ENCODE peak calls at places on chromosomes 1 and 21, in eight cellular contexts. V is adrenal gland; X is A549; U is HFFc6; D is RWPE1; R is CD8-positive, alpha-beta T cell; C is AG04449; P is endothelial cell. Y is an unnamed sample.

GRCh38 chr21:45584786-45585185 is 42.5 kb upstream of the SLC19A1 start:
- DNase-seq in V (no peak), X (no peak), U (no peak), D (no peak), R (no peak), C (no peak), P (no peak), Y (no peak)

GRCh38 chr1:50591598-50591997 is 168.4 kb upstream of the DMRTA2 start:
- DNase-seq in V (no peak), X (no peak), U (no peak), D (no peak), R (no peak), C (no peak), P (no peak), Y (no peak)

GRCh38 chr1:39672551-39672947 is 642 bp upstream of the NT5C1A start:
- DNase-seq in V (no peak), X (no peak), U (no peak), D (no peak), R (peak), C (no peak), P (peak), Y (no peak)

GRCh38 chr1:46478721-46479485 is 10.7 kb upstream of the DMBX1 start:
- DNase-seq in V (no peak), X (no peak), U (no peak), D (no peak), R (no peak), C (no peak), P (no peak), Y (no peak)

GRCh38 chr1:101371259-101371658 is 134.4 kb downstream of the S1PR1 start:
- DNase-seq in V (peak), X (peak), U (peak), D (peak), R (no peak), C (no peak), P (no peak), Y (no peak)

GRCh38 chr1:175402336-175402735 is 209.8 kb upstream of the KIAA0040 start:
- DNase-seq in V (no peak), X (no peak), U (no peak), D (no peak), R (no peak), C (no peak), P (no peak), Y (no peak)

GRCh38 chr1:10824821-10825540 is 28.5 kb upstream of the CASZ1 start:
- DNase-seq in V (no peak), X (peak), U (peak), D (peak), R (no peak), C (no peak), P (no peak), Y (no peak)

GRCh38 chr1:75787524-75787923 is 1.5 kb downstream of the RABGGTB start:
- DNase-seq in V (no peak), X (no peak), U (no peak), D (no peak), R (no peak), C (no peak), P (no peak), Y (no peak)

GRCh38 chr1:155254714-155255242 is 505 bp downstream of the ENTREP3 start:
- DNase-seq in V (no peak), X (no peak), U (no peak), D (no peak), R (no peak), C (no peak), P (peak), Y (no peak)

GRCh38 chr21:43699933-43700599 is 18.9 kb upstream of the PDXK start:
- DNase-seq in V (no peak), X (no peak), U (no peak), D (no peak), R (no peak), C (no peak), P (no peak), Y (no peak)

GRCh38 chr1:36722871-36723270 is 240.2 kb upstream of the CSF3R start:
- DNase-seq in V (no peak), X (no peak), U (no peak), D (no peak), R (no peak), C (no peak), P (no peak), Y (no peak)

GRCh38 chr1:117059334-117059677 is 820 bp upstream of the TTF2 start:
- DNase-seq in V (peak), X (peak), U (no peak), D (peak), R (peak), C (no peak), P (peak), Y (no peak)

GRCh38 chr1:3651011-3651938 is 1.0 kb upstream of the TP73 start:
- DNase-seq in V (no peak), X (peak), U (no peak), D (no peak), R (no peak), C (no peak), P (no peak), Y (no peak)

GRCh38 chr1:66521736-66522365 is 12.1 kb upstream of the SGIP1 start:
- DNase-seq in V (no peak), X (peak), U (peak), D (peak), R (no peak), C (peak), P (no peak), Y (no peak)

GRCh38 chr1:29332204-29332603 is 95.9 kb downstream of the PTPRU start:
- DNase-seq in V (no peak), X (peak), U (peak), D (no peak), R (no peak), C (no peak), P (peak), Y (peak)

GRCh38 chr1:115705085-115706008 is 63.2 kb downstream of the CASQ2 start:
- DNase-seq in V (no peak), X (no peak), U (no peak), D (peak), R (no peak), C (no peak), P (no peak), Y (no peak)

GRCh38 chr1:55572878-55573734 is 357.9 kb upstream of the USP24 start:
- DNase-seq in V (no peak), X (peak), U (peak), D (peak), R (no peak), C (no peak), P (no peak), Y (no peak)

GRCh38 chr1:25501235-25502058 is 42.0 kb upstream of the LDLRAP1 start:
- DNase-seq in V (no peak), X (peak), U (peak), D (no peak), R (no peak), C (peak), P (peak), Y (no peak)

GRCh38 chr21:40615503-40616376 is 231.2 kb downstream of the DSCAM start:
- DNase-seq in V (no peak), X (no peak), U (peak), D (no peak), R (no peak), C (no peak), P (no peak), Y (no peak)

GRCh38 chr1:222653178-222653827 is 35.4 kb downstream of the MIA3 start:
- DNase-seq in V (no peak), X (no peak), U (no peak), D (no peak), R (no peak), C (no peak), P (no peak), Y (no peak)

GRCh38 chr1:222657899-222658298 is 40.0 kb downstream of the MIA3 start:
- DNase-seq in V (no peak), X (no peak), U (no peak), D (no peak), R (no peak), C (no peak), P (no peak), Y (no peak)

GRCh38 chr1:222652676-222653075 is 34.8 kb downstream of the MIA3 start:
- DNase-seq in V (no peak), X (no peak), U (no peak), D (no peak), R (no peak), C (no peak), P (no peak), Y (no peak)

GRCh38 chr1:222654849-222655248 is 37.0 kb downstream of the MIA3 start:
- DNase-seq in V (peak), X (no peak), U (no peak), D (no peak), R (peak), C (no peak), P (no peak), Y (peak)
- TF ChIP-seq CTCF in V (no peak), X (no peak), U (no peak), D (no peak), R (peak), C (no peak), P (no peak), Y (no peak)

GRCh38 chr1:105137543-105138444 is 1388.1 kb downstream of the AMY1C start:
- DNase-seq in V (no peak), X (peak), U (no peak), D (peak), R (no peak), C (no peak), P (peak), Y (no peak)

GRCh38 chr1:105138445-105138821 is 1388.7 kb downstream of the AMY1C start:
- DNase-seq in V (no peak), X (no peak), U (no peak), D (no peak), R (no peak), C (no peak), P (no peak), Y (no peak)
- TF ChIP-seq CTCF in V (no peak), X (no peak), U (no peak), D (no peak), R (no peak), C (no peak), P (no peak), Y (no peak)

DNA sequence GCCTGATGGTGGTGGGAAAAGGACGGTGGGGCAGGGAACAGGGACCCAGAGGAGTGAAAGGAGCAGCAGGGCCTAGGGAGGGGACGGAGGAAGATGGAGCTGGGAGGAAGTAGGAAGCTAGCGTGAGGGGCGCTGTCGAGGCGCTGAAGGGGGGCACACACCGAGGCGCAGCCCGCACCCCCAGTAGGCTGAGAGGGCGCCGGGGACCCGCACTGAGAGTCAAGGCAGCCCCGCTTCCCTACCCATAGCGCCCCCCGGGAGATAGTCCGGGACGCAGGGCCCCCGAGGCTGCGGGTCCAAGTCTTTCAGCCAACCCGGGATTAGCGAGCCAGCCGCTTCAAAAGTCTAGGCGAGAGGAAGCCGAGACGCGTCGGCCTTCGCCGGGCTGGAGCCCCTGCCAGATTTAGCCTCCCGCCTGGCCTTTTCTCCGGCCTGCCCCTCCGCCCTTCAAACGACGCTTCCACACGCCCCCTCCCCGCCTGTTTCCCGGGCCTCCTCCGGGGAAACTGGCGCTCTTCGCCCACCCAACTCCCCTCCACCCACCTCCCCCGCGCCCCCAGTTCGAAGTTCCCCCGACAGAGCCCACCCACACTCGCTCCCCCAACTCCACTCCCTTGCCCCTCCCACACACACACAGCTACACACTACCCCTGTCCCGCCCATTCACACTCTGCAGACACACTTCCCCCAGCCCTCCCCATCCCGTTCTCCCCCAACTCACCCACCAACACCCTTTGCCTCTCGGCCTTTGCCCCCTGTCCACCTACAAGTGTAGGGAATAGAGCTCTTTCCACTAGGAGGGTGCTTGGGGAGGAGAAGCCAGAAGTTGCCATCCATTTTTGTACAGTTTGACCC is 7.8 kb upstream of the PROX1 start:
- DNase-seq in V (no peak), X (no peak), U (no peak), D (no peak), R (no peak), C (no peak), P (no peak), Y (no peak)
- TF ChIP-seq CTCF in V (no peak), X (no peak), U (no peak), D (no peak), R (no peak), C (no peak), P (no peak), Y (no peak)

DNA sequence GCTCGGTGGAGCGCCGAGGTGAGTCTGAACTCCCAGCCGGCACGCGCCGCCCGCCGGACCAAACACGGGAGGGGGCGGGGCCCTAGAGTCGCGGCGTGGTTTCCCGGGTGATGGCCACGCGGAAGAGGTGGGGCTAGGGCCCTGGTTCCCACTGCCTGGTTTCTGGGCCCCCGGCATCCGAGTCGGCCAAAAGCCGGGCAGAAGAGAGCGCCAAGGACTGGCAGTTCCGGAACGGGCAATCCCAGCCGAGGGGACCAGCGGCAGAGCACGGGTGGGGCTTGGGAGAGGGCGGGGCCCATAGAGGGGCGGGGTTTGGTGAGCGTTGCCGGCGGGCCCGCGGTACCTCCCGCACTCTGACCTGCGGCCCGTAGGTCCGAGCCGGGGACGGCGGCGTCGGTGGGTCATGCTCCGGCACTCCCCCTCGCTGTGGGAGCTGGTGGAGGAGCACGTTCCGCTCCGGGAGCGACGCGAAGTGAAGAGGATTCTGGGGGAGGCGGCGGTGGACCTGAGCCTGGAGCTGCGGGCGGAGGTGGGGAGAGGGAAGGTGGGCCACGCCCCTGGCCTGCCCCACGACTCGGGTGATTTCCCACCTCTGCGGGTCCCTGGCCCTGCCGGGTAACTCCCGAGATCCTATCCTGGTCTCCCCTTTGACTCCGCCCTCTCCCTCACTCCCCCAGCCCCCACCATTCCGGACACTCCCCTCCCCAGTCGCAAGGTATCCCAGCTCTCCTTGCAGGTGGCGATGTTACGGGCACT is at the start of gene CCDC24:
- DNase-seq in V (peak), X (peak), U (peak), D (peak), R (peak), C (no peak), P (peak), Y (peak)
- TF ChIP-seq CTCF in V (no peak), X (no peak), U (peak), D (no peak), R (no peak), C (peak), P (no peak), Y (no peak)

GRCh38 chr1:228416217-228416971 is at the start of gene TRIM17:
- DNase-seq in V (no peak), X (no peak), U (no peak), D (no peak), R (peak), C (no peak), P (peak), Y (no peak)
- TF ChIP-seq CTCF in V (no peak), X (no peak), U (no peak), D (peak), R (no peak), C (peak), P (peak), Y (peak)

GRCh38 chr1:68464891-68465290 is 15.1 kb upstream of the RPE65 start:
- DNase-seq in V (no peak), X (no peak), U (no peak), D (no peak), R (no peak), C (no peak), P (no peak), Y (no peak)

GRCh38 chr1:68473060-68473459 is 23.3 kb upstream of the RPE65 start:
- DNase-seq in V (no peak), X (no peak), U (no peak), D (no peak), R (no peak), C (no peak), P (no peak), Y (no peak)

DNA sequence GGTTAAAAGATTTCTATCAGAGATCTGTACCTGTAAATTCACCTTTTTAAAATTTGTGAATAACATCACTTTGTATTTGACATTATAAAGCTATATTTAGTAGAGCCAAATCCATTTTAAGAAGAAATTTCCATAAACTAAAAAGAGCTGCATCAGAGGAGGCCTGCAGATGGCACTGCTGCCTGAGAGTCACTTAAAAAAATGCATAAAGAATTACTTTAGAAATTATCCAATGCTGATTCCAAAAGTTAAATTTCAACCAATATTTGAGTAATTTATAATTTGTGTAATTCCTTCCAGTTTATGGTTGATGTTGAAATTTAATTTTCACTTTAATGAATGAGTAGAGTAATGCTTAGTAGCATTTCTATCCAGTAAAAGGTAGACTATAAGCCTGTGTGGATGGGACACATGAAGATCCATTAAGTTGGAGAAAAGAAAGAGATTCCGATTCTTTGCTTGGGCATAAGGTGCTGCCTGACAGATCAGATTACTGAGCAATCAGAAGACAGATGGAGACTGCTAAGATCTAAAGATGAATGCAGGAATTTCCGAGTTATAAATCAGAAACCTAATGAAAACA is 20.7 kb upstream of the RPE65 start:
- DNase-seq in V (no peak), X (peak), U (peak), D (no peak), R (no peak), C (no peak), P (no peak), Y (no peak)
- TF ChIP-seq CTCF in V (peak), X (peak), U (peak), D (peak), R (no peak), C (peak), P (peak), Y (peak)

DNA sequence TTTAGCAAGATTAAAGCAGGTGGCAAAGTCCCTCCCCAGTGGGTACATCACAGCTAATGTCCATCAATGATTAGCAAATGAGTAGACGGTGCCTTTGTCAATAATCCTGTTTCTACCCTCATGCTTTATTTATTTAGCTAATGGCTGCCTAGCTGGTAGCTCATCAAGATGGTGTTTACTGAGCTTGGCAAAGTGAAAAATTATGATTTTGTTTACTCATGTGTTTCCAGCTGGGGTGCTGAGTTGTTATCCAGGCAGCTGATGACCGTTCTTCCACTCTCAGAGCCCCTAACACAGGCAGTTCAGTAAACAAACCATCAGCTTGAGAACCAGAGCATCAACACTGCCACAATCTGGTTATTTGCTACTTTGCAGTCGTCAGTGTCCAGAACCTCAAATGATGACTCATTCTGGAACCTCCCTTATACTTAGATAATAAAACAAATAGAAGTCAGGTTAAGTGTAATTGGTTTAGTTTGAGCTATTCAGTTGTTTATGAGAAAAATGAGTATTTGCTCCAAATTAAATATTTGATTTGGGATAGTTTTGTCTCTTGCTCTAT is 163.9 kb downstream of the ST6GALNAC5 start:
- DNase-seq in V (no peak), X (peak), U (peak), D (peak), R (no peak), C (peak), P (no peak), Y (no peak)
- TF ChIP-seq CTCF in V (no peak), X (no peak), U (peak), D (no peak), R (no peak), C (no peak), P (no peak), Y (no peak)

GRCh38 chr1:229403573-229403972 is 30.3 kb downstream of the ACTA1 start:
- DNase-seq in V (no peak), X (no peak), U (no peak), D (no peak), R (no peak), C (no peak), P (no peak), Y (no peak)
- TF ChIP-seq CTCF in V (no peak), X (no peak), U (no peak), D (no peak), R (no peak), C (no peak), P (peak), Y (no peak)

GRCh38 chr1:203167913-203168200 is 7.8 kb downstream of the MYBPH start:
- DNase-seq in V (no peak), X (no peak), U (no peak), D (no peak), R (no peak), C (no peak), P (no peak), Y (peak)

GRCh38 chr1:203167026-203167912 is 8.4 kb downstream of the MYBPH start:
- DNase-seq in V (no peak), X (no peak), U (no peak), D (no peak), R (no peak), C (no peak), P (no peak), Y (peak)

GRCh38 chr1:203165800-203166161 is 9.8 kb downstream of the MYBPH start:
- DNase-seq in V (no peak), X (no peak), U (no peak), D (no peak), R (no peak), C (no peak), P (no peak), Y (no peak)

GRCh38 chr1:203165101-203165799 is 10.4 kb downstream of the MYBPH start:
- DNase-seq in V (no peak), X (no peak), U (no peak), D (no peak), R (no peak), C (no peak), P (no peak), Y (no peak)

GRCh38 chr1:203166192-203166940 is 9.3 kb downstream of the MYBPH start:
- DNase-seq in V (no peak), X (peak), U (no peak), D (peak), R (no peak), C (no peak), P (no peak), Y (no peak)
- TF ChIP-seq CTCF in V (no peak), X (peak), U (no peak), D (no peak), R (no peak), C (peak), P (no peak), Y (no peak)

Y was measured in CD14-positive monocyte.